ENCODE peak calls at places on chromosomes 7 and 10, in eight cellular contexts. One of them, this sample, is unnamed.

GRCh38 chr7:149071641-149072437 is 18.7 kb downstream of the ZNF786 start:
- DNase-seq in HEK293T: no peak
- DNase-seq in iris pigment epithelial cell: no peak
- DNase-seq in NCI-H1436: no peak
- DNase-seq in ureter: no peak
- DNase-seq in stimulated activated CD4-positive, alpha-beta T cell treated with anti-CD3 and anti-CD28 coated beads, Interleukin-1b, Interleukin-23, amount 100 ng/mL, for 1 hour: no peak
- DNase-seq in HT-29: no peak
- DNase-seq in KBM-7: no peak
- DNase-seq in this sample: no peak

GRCh38 chr10:21831986-21832735 is 171.4 kb downstream of the DNAJC1 start:
- DNase-seq in HEK293T: no peak
- DNase-seq in iris pigment epithelial cell: peak; percentile 90
- DNase-seq in NCI-H1436: no peak
- DNase-seq in ureter: no peak
- DNase-seq in stimulated activated CD4-positive, alpha-beta T cell treated with anti-CD3 and anti-CD28 coated beads, Interleukin-1b, Interleukin-23, amount 100 ng/mL, for 1 hour: no peak
- DNase-seq in HT-29: no peak
- DNase-seq in KBM-7: no peak
- DNase-seq in this sample: no peak

GRCh38 chr7:96772295-96772694 is 62.6 kb upstream of the SEM1 start:
- DNase-seq in HEK293T: no peak
- DNase-seq in iris pigment epithelial cell: no peak
- DNase-seq in NCI-H1436: no peak
- DNase-seq in ureter: no peak
- DNase-seq in stimulated activated CD4-positive, alpha-beta T cell treated with anti-CD3 and anti-CD28 coated beads, Interleukin-1b, Interleukin-23, amount 100 ng/mL, for 1 hour: no peak
- DNase-seq in HT-29: no peak
- DNase-seq in KBM-7: no peak
- DNase-seq in this sample: no peak

GRCh38 chr10:30992671-30993070 is 39.0 kb downstream of the ZNF438 start:
- DNase-seq in HEK293T: no peak
- DNase-seq in iris pigment epithelial cell: no peak
- DNase-seq in NCI-H1436: no peak
- DNase-seq in ureter: no peak
- DNase-seq in stimulated activated CD4-positive, alpha-beta T cell treated with anti-CD3 and anti-CD28 coated beads, Interleukin-1b, Interleukin-23, amount 100 ng/mL, for 1 hour: no peak
- DNase-seq in HT-29: no peak
- DNase-seq in KBM-7: no peak
- DNase-seq in this sample: no peak

GRCh38 chr10:79273603-79274002 is 73.7 kb upstream of the PPIF start:
- DNase-seq in HEK293T: no peak
- DNase-seq in iris pigment epithelial cell: no peak
- DNase-seq in NCI-H1436: no peak
- DNase-seq in ureter: no peak
- DNase-seq in stimulated activated CD4-positive, alpha-beta T cell treated with anti-CD3 and anti-CD28 coated beads, Interleukin-1b, Interleukin-23, amount 100 ng/mL, for 1 hour: no peak
- DNase-seq in HT-29: no peak
- DNase-seq in KBM-7: no peak
- DNase-seq in this sample: no peak

GRCh38 chr7:158818325-158819213 is 10.7 kb downstream of the ESYT2 start:
- DNase-seq in HEK293T: peak; percentile 57
- DNase-seq in iris pigment epithelial cell: peak; percentile 98
- DNase-seq in NCI-H1436: peak; percentile 23
- DNase-seq in ureter: peak; percentile 83
- DNase-seq in stimulated activated CD4-positive, alpha-beta T cell treated with anti-CD3 and anti-CD28 coated beads, Interleukin-1b, Interleukin-23, amount 100 ng/mL, for 1 hour: peak; percentile 24
- DNase-seq in HT-29: peak; percentile 98
- DNase-seq in KBM-7: peak; percentile 65
- DNase-seq in this sample: peak; percentile 80

GRCh38 chr10:70331486-70332268 is 47.9 kb upstream of the NPFFR1 start:
- DNase-seq in HEK293T: peak; percentile 41
- DNase-seq in iris pigment epithelial cell: peak; percentile 94
- DNase-seq in NCI-H1436: peak; percentile 16
- DNase-seq in ureter: peak; percentile 77
- DNase-seq in stimulated activated CD4-positive, alpha-beta T cell treated with anti-CD3 and anti-CD28 coated beads, Interleukin-1b, Interleukin-23, amount 100 ng/mL, for 1 hour: no peak
- DNase-seq in HT-29: peak; percentile 98
- DNase-seq in KBM-7: peak; percentile 93
- DNase-seq in this sample: peak; percentile 64

GRCh38 chr10:51629969-51630617 is 69.3 kb downstream of the CSTF2T start:
- DNase-seq in HEK293T: no peak
- DNase-seq in iris pigment epithelial cell: no peak
- DNase-seq in NCI-H1436: no peak
- DNase-seq in ureter: no peak
- DNase-seq in stimulated activated CD4-positive, alpha-beta T cell treated with anti-CD3 and anti-CD28 coated beads, Interleukin-1b, Interleukin-23, amount 100 ng/mL, for 1 hour: no peak
- DNase-seq in HT-29: no peak
- DNase-seq in KBM-7: no peak
- DNase-seq in this sample: no peak

GRCh38 chr10:79116801-79117723 is 48.3 kb downstream of the ZMIZ1 start:
- DNase-seq in HEK293T: peak; percentile 45
- DNase-seq in iris pigment epithelial cell: no peak
- DNase-seq in NCI-H1436: no peak
- DNase-seq in ureter: peak; percentile 61
- DNase-seq in stimulated activated CD4-positive, alpha-beta T cell treated with anti-CD3 and anti-CD28 coated beads, Interleukin-1b, Interleukin-23, amount 100 ng/mL, for 1 hour: no peak
- DNase-seq in HT-29: no peak
- DNase-seq in KBM-7: no peak
- DNase-seq in this sample: peak; percentile 44

GRCh38 chr7:130961128-130961601 is 227.2 kb upstream of the KLF14 start:
- DNase-seq in HEK293T: no peak
- DNase-seq in iris pigment epithelial cell: peak; percentile 80
- DNase-seq in NCI-H1436: no peak
- DNase-seq in ureter: no peak
- DNase-seq in stimulated activated CD4-positive, alpha-beta T cell treated with anti-CD3 and anti-CD28 coated beads, Interleukin-1b, Interleukin-23, amount 100 ng/mL, for 1 hour: peak; percentile 39
- DNase-seq in HT-29: peak; percentile 75
- DNase-seq in KBM-7: peak; percentile 96
- DNase-seq in this sample: no peak

GRCh38 chr10:46019541-46020343 is 10.7 kb downstream of the NCOA4 start:
- DNase-seq in HEK293T: no peak
- DNase-seq in iris pigment epithelial cell: no peak
- DNase-seq in NCI-H1436: no peak
- DNase-seq in ureter: no peak
- DNase-seq in stimulated activated CD4-positive, alpha-beta T cell treated with anti-CD3 and anti-CD28 coated beads, Interleukin-1b, Interleukin-23, amount 100 ng/mL, for 1 hour: no peak
- DNase-seq in HT-29: no peak
- DNase-seq in KBM-7: no peak
- DNase-seq in this sample: no peak

GRCh38 chr7:155804897-155805825 is 7.1 kb downstream of the SHH start:
- DNase-seq in HEK293T: peak; percentile 89
- DNase-seq in iris pigment epithelial cell: peak; percentile 79
- DNase-seq in NCI-H1436: peak; percentile 77
- DNase-seq in ureter: no peak
- DNase-seq in stimulated activated CD4-positive, alpha-beta T cell treated with anti-CD3 and anti-CD28 coated beads, Interleukin-1b, Interleukin-23, amount 100 ng/mL, for 1 hour: peak; percentile 43
- DNase-seq in HT-29: peak; percentile 76
- DNase-seq in KBM-7: peak; percentile 84
- DNase-seq in this sample: peak; percentile 88

GRCh38 chr7:97623333-97623732 is 108.6 kb upstream of the TAC1 start:
- DNase-seq in HEK293T: no peak
- DNase-seq in iris pigment epithelial cell: no peak
- DNase-seq in NCI-H1436: no peak
- DNase-seq in ureter: no peak
- DNase-seq in stimulated activated CD4-positive, alpha-beta T cell treated with anti-CD3 and anti-CD28 coated beads, Interleukin-1b, Interleukin-23, amount 100 ng/mL, for 1 hour: no peak
- DNase-seq in HT-29: no peak
- DNase-seq in KBM-7: no peak
- DNase-seq in this sample: no peak

GRCh38 chr10:44973323-44974081 is 5.1 kb downstream of the DEPP1 start:
- DNase-seq in HEK293T: no peak
- DNase-seq in iris pigment epithelial cell: no peak
- DNase-seq in NCI-H1436: no peak
- DNase-seq in ureter: no peak
- DNase-seq in stimulated activated CD4-positive, alpha-beta T cell treated with anti-CD3 and anti-CD28 coated beads, Interleukin-1b, Interleukin-23, amount 100 ng/mL, for 1 hour: no peak
- DNase-seq in HT-29: no peak
- DNase-seq in KBM-7: no peak
- DNase-seq in this sample: no peak

GRCh38 chr7:7051221-7051877 is 131.0 kb upstream of the C1GALT1 start:
- DNase-seq in HEK293T: no peak
- DNase-seq in iris pigment epithelial cell: no peak
- DNase-seq in NCI-H1436: no peak
- DNase-seq in ureter: no peak
- DNase-seq in stimulated activated CD4-positive, alpha-beta T cell treated with anti-CD3 and anti-CD28 coated beads, Interleukin-1b, Interleukin-23, amount 100 ng/mL, for 1 hour: no peak
- DNase-seq in HT-29: peak; percentile 52
- DNase-seq in KBM-7: peak; percentile 65
- DNase-seq in this sample: no peak

GRCh38 chr10:124403548-124403947 is 15.2 kb downstream of the OAT start:
- DNase-seq in HEK293T: peak; percentile 78
- DNase-seq in iris pigment epithelial cell: peak; percentile 84
- DNase-seq in NCI-H1436: peak; percentile 93
- DNase-seq in ureter: no peak
- DNase-seq in stimulated activated CD4-positive, alpha-beta T cell treated with anti-CD3 and anti-CD28 coated beads, Interleukin-1b, Interleukin-23, amount 100 ng/mL, for 1 hour: no peak
- DNase-seq in HT-29: peak; percentile 92
- DNase-seq in KBM-7: peak; percentile 85
- DNase-seq in this sample: peak; percentile 72

GRCh38 chr10:121573541-121573941 is 24.7 kb downstream of the FGFR2 start:
- DNase-seq in HEK293T: no peak
- DNase-seq in iris pigment epithelial cell: no peak
- DNase-seq in NCI-H1436: no peak
- DNase-seq in ureter: no peak
- DNase-seq in stimulated activated CD4-positive, alpha-beta T cell treated with anti-CD3 and anti-CD28 coated beads, Interleukin-1b, Interleukin-23, amount 100 ng/mL, for 1 hour: no peak
- DNase-seq in HT-29: no peak
- DNase-seq in KBM-7: no peak
- DNase-seq in this sample: no peak

GRCh38 chr7:41024126-41024525 is 678.8 kb downstream of the INHBA start:
- DNase-seq in HEK293T: no peak
- DNase-seq in iris pigment epithelial cell: no peak
- DNase-seq in NCI-H1436: no peak
- DNase-seq in ureter: no peak
- DNase-seq in stimulated activated CD4-positive, alpha-beta T cell treated with anti-CD3 and anti-CD28 coated beads, Interleukin-1b, Interleukin-23, amount 100 ng/mL, for 1 hour: no peak
- DNase-seq in HT-29: no peak
- DNase-seq in KBM-7: no peak
- DNase-seq in this sample: no peak

GRCh38 chr7:2651336-2651735 is 19.6 kb downstream of the TTYH3 start:
- DNase-seq in HEK293T: peak; percentile 64
- DNase-seq in iris pigment epithelial cell: no peak
- DNase-seq in NCI-H1436: no peak
- DNase-seq in ureter: no peak
- DNase-seq in stimulated activated CD4-positive, alpha-beta T cell treated with anti-CD3 and anti-CD28 coated beads, Interleukin-1b, Interleukin-23, amount 100 ng/mL, for 1 hour: no peak
- DNase-seq in HT-29: no peak
- DNase-seq in KBM-7: peak; percentile 47
- DNase-seq in this sample: no peak